ENCODE peak calls at places on chromosomes 2 and 18, in four cellular contexts. S is body of pancreas, O is heart right ventricle, N is upper lobe of right lung. H is an unnamed sample.

GRCh38 chr2:43222472-43223146 is 3.8 kb downstream of the ZFP36L2 start:
- DNase-seq in O (no peak), N (no peak), S (no peak), H (no peak)

GRCh38 chr18:67525328-67526110 is 9.0 kb upstream of the DSEL start:
- DNase-seq in N (no peak), S (peak), O (peak), H (peak)

GRCh38 chr2:144514731-144515424 is 5.0 kb downstream of the ZEB2 start:
- DNase-seq in N (no peak), O (peak), S (no peak), H (no peak)

GRCh38 chr2:101151859-101152194 is 645 bp upstream of the TBC1D8 start:
- DNase-seq in N (no peak), S (no peak), O (no peak), H (no peak)

GRCh38 chr18:59303006-59303405 is 15.4 kb downstream of the CPLX4 start:
- DNase-seq in O (no peak), N (no peak), S (no peak), H (no peak)

GRCh38 chr2:64463784-64464183 is 9.8 kb downstream of the LGALSL start:
- DNase-seq in O (no peak), S (no peak), N (no peak), H (no peak)

GRCh38 chr2:127739800-127740199 is 38.5 kb downstream of the SFT2D3 start:
- DNase-seq in O (no peak), N (no peak), S (no peak), H (no peak)

GRCh38 chr2:96530474-96531357 is 5.8 kb upstream of the ARID5A start:
- DNase-seq in O (no peak), N (peak), S (no peak), H (no peak)

GRCh38 chr2:205700331-205701132 is 18.2 kb downstream of the NRP2 start:
- DNase-seq in N (no peak), S (no peak), O (no peak), H (no peak)

GRCh38 chr2:241933175-241933911 is 63.8 kb downstream of the RTP5 start:
- DNase-seq in N (peak), O (no peak), S (peak), H (peak)

GRCh38 chr2:10039658-10040410 is 3.5 kb upstream of the KLF11 start:
- DNase-seq in S (peak), N (no peak), O (peak), H (no peak)

GRCh38 chr2:215143458-215143857 is 5.0 kb upstream of the ABCA12 start:
- DNase-seq in N (no peak), O (no peak), S (no peak), H (no peak)

GRCh38 chr18:22179631-22180030 is 10.2 kb downstream of the GATA6 start:
- DNase-seq in N (no peak), S (no peak), O (no peak), H (no peak)

GRCh38 chr2:133676392-133677130 is 108.3 kb upstream of the NCKAP5 start:
- DNase-seq in O (no peak), N (no peak), S (no peak), H (no peak)

GRCh38 chr2:48427552-48427951 is 102.4 kb upstream of the STON1 start:
- DNase-seq in N (no peak), S (no peak), O (no peak), H (no peak)

GRCh38 chr2:62266433-62267038 is 70.6 kb downstream of the B3GNT2 start:
- DNase-seq in S (no peak), N (no peak), O (no peak), H (no peak)

GRCh38 chr18:41501848-41502247 is 453.2 kb upstream of the PIK3C3 start:
- DNase-seq in O (no peak), S (no peak), N (no peak), H (no peak)

GRCh38 chr2:39218401-39218800 is 25.4 kb downstream of the CDKL4 start:
- DNase-seq in O (no peak), N (no peak), S (no peak), H (no peak)

GRCh38 chr2:150526006-150526405 is 38.5 kb upstream of the RND3 start:
- DNase-seq in O (no peak), N (no peak), S (no peak), H (no peak)

GRCh38 chr2:188975497-188976102 is 1.4 kb downstream of the COL3A1 start:
- DNase-seq in N (no peak), O (no peak), S (no peak), H (no peak)

GRCh38 chr18:2135309-2135708 is 436.0 kb downstream of the METTL4 start:
- DNase-seq in O (no peak), S (no peak), N (no peak), H (no peak)

GRCh38 chr2:148615446-148615845 is 29.1 kb upstream of the EPC2 start:
- DNase-seq in O (no peak), S (no peak), N (no peak), H (no peak)

GRCh38 chr18:5894613-5895299 is 566 bp downstream of the TMEM200C start:
- DNase-seq in O (peak), S (no peak), N (peak), H (peak)

GRCh38 chr2:39124770-39125075 is 3.9 kb upstream of the SOS1 start:
- DNase-seq in O (no peak), S (no peak), N (no peak), H (peak)

GRCh38 chr2:9249036-9249800 is 42.6 kb downstream of the ASAP2 start:
- DNase-seq in S (no peak), N (no peak), O (no peak), H (peak)

GRCh38 chr18:49726564-49726963 is 86.8 kb downstream of the ACAA2 start:
- DNase-seq in S (no peak), O (no peak), N (no peak), H (no peak)

GRCh38 chr2:39851691-39852110 is 72.6 kb upstream of the THUMPD2 start:
- DNase-seq in N (no peak), S (no peak), O (no peak), H (no peak)

DNA sequence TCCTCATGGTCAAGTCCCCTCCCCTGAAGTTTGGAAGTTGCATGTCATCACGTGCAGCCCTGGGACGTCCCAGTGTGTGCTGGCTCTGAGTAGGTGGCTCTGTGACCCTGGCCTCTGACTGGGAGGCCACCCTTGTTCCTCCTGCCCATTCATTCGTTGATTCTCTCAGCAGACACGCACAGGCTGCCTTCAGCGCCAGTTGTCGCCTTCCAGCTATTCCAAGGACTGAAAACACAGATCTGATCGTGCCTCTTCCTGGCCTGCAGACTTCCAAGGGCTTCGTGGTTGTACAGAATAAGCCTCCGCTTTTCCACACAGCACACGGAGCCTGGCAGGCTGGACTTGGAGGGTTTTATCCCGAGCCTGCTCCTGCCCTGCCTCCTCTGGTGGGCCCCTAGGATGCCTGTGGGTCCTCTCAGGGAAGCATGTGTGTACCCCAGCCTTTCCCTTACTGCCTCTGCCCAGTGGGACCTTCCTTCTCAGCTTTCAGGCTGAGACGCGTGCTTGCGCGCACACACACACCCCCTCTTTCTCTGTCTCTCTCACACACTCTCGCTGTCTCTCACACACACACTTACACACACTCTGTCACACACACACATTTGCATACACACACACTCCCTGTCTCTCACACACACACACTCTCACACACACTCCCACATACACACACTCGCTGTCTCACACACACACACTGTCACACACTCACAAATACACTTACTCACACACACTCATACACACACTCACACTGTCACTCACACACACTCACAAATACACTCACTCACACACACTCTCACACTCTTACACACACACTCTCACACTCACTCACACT is 17.7 kb downstream of the SH3BP4 start:
- DNase-seq in O (no peak), S (no peak), N (no peak), H (no peak)
- H3K4me3 ChIP-seq in O (no peak), S (no peak), N (no peak), H (no peak)

GRCh38 chr18:63980027-63980426 is 10.1 kb downstream of the SERPINB8 start:
- DNase-seq in O (no peak), N (no peak), S (no peak), H (no peak)
- H3K4me3 ChIP-seq in O (no peak), N (peak), S (no peak), H (no peak)

GRCh38 chr2:118222643-118223486 is 134.6 kb downstream of the INSIG2 start:
- DNase-seq in O (no peak), S (no peak), N (no peak), H (no peak)

GRCh38 chr2:118223487-118224136 is 135.3 kb downstream of the INSIG2 start:
- DNase-seq in S (no peak), N (no peak), O (no peak), H (no peak)

GRCh38 chr2:118221952-118222594 is 133.8 kb downstream of the INSIG2 start:
- DNase-seq in S (peak), N (no peak), O (no peak), H (peak)

GRCh38 chr2:118224888-118225264 is 136.6 kb downstream of the INSIG2 start:
- DNase-seq in S (no peak), O (no peak), N (no peak), H (no peak)

DNA sequence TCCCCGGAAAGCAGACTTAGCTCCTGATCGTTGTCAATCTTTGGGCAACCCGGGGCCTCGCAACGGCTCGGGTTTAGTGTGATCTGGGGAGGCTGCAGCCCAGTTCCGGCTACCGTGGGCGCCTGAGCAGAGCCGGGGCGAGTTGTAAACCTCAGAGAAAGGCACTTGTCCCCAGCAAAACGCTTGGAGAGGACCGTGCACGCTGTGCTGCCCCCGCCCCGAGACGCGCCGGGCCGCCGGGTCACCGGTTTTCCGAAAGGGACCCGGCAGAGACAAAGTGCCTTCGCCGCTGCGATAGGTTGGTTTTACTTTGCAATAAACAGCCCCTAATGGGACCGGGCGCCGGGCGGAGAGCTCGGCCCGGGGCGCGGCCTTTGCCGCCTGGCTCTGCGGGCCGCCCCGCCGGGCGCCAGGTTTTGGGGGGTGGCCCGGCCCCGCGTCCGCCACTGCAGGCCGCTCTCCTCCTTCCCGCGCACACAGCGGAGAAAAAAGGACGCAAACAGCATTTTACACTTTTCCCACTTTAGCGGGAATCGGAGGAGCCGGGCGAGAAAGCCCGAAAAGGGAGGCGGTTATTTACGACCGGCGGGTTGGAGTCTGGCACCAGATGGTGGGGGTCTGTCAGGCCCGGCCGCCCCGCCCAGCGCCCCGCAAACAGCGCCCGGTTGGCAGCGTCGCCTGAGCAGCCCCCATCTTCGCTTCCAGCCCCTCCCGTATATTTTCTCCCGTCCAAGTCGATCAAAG is 136.0 kb downstream of the INSIG2 start:
- DNase-seq in O (peak), S (no peak), N (peak), H (peak)
- H3K4me3 ChIP-seq in O (peak), S (no peak), N (peak), H (peak)

GRCh38 chr2:157362627-157363026 is 37.0 kb upstream of the ERMN start:
- DNase-seq in S (no peak), O (no peak), N (no peak), H (no peak)

GRCh38 chr2:157361526-157361925 is 35.9 kb upstream of the ERMN start:
- DNase-seq in S (no peak), N (no peak), O (no peak), H (no peak)

GRCh38 chr2:157359628-157360027 is 34.0 kb upstream of the ERMN start:
- DNase-seq in S (no peak), N (no peak), O (no peak), H (no peak)

GRCh38 chr2:157364257-157364974 is 38.8 kb upstream of the ERMN start:
- DNase-seq in S (no peak), N (no peak), O (no peak), H (no peak)

GRCh38 chr2:157363612-157364101 is 38.0 kb upstream of the ERMN start:
- DNase-seq in O (no peak), S (no peak), N (no peak), H (no peak)
- H3K4me3 ChIP-seq in O (no peak), S (no peak), N (no peak), H (no peak)

DNA sequence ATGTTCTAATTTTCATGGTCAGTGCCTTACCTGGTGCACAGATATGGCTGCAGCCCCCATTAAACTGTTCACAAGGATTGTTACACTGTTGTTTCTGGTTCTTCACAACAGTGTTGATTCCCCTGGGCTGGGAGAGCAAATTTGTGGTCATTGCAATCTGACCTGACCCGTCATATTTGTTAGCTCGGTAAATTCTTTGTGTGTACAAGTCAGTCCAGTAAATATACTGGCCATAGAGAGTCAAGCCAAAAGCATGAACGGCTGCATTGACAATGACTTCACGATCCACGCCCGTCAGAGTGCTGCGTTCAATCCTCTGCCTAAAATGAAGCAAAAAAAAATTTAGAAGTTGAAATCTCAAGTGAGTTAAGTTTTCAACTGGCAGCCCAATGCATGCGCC is 134.6 kb downstream of the DHRS9 start:
- DNase-seq in S (no peak), N (no peak), O (no peak), H (no peak)
- H3K4me3 ChIP-seq in S (no peak), N (no peak), O (no peak), H (no peak)

DNA sequence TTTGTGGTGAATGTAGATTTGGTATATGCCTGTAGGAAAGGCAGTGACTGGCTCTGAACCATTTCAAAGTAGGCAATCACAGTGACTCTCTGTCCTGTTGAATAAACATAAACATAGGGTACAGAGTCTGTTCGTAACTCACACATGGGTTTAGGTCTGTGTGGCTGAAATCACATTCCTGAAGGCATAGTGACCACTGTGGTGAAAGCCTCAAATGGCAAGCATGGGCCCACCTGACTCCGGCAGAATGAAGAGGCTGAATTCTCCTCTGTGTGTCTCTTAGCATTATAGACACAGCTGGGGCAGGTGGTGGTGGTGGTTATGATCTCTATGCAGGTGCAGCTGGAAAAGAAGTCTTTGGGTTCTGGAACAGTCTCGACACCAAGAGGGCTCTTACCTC is 61.2 kb downstream of the ITGA6 start:
- DNase-seq in O (no peak), N (no peak), S (no peak), H (no peak)
- H3K4me3 ChIP-seq in O (no peak), N (no peak), S (no peak), H (no peak)

GRCh38 chr18:65124633-65125032 is 626.2 kb upstream of the CDH7 start:
- DNase-seq in O (no peak), N (no peak), S (no peak), H (no peak)
- H3K4me3 ChIP-seq in O (no peak), N (peak), S (no peak), H (no peak)

H was measured in thyroid gland.